ENCODE peak calls at places on chromosomes 2 and 18, in seven cellular contexts. One of them, this sample, is unnamed.

GRCh38 chr18:5582054-5582453 is 38.3 kb upstream of the EPB41L3 start:
- DNase-seq in T47D: no peak
- DNase-seq in AG09319: peak
- DNase-seq in activated naive CD4-positive, alpha-beta T cell: no peak
- DNase-seq in T-helper 22 cell: no peak
- DNase-seq in tibial artery: no peak
- DNase-seq in Ammon's horn: no peak
- DNase-seq in this sample: no peak

GRCh38 chr2:128324008-128324896 is 5.6 kb upstream of the HS6ST1 start:
- DNase-seq in activated naive CD4-positive, alpha-beta T cell: no peak
- DNase-seq in AG09319: no peak
- DNase-seq in Ammon's horn: no peak
- DNase-seq in tibial artery: no peak
- DNase-seq in T-helper 22 cell: no peak
- DNase-seq in T47D: no peak
- DNase-seq in this sample: no peak

GRCh38 chr2:117686699-117687098 is 127.8 kb upstream of the DDX18 start:
- DNase-seq in T-helper 22 cell: no peak
- DNase-seq in T47D: no peak
- DNase-seq in AG09319: no peak
- DNase-seq in Ammon's horn: no peak
- DNase-seq in activated naive CD4-positive, alpha-beta T cell: no peak
- DNase-seq in tibial artery: no peak
- DNase-seq in this sample: no peak

GRCh38 chr2:46988733-46989481 is 73.3 kb upstream of the MCFD2 start:
- DNase-seq in T-helper 22 cell: no peak
- DNase-seq in activated naive CD4-positive, alpha-beta T cell: no peak
- DNase-seq in Ammon's horn: peak
- DNase-seq in tibial artery: no peak
- DNase-seq in T47D: no peak
- DNase-seq in AG09319: no peak
- DNase-seq in this sample: no peak

GRCh38 chr18:70430501-70431173 is 141.8 kb downstream of the SOCS6 start:
- DNase-seq in AG09319: no peak
- DNase-seq in T47D: no peak
- DNase-seq in tibial artery: no peak
- DNase-seq in activated naive CD4-positive, alpha-beta T cell: no peak
- DNase-seq in Ammon's horn: no peak
- DNase-seq in T-helper 22 cell: no peak
- DNase-seq in this sample: no peak

GRCh38 chr18:58893388-58894099 is 28.9 kb downstream of the ZNF532 start:
- DNase-seq in tibial artery: no peak
- DNase-seq in T47D: no peak
- DNase-seq in Ammon's horn: no peak
- DNase-seq in activated naive CD4-positive, alpha-beta T cell: no peak
- DNase-seq in AG09319: no peak
- DNase-seq in T-helper 22 cell: no peak
- DNase-seq in this sample: no peak

GRCh38 chr2:176508374-176508773 is 239.1 kb downstream of the MTX2 start:
- DNase-seq in activated naive CD4-positive, alpha-beta T cell: no peak
- DNase-seq in T-helper 22 cell: no peak
- DNase-seq in tibial artery: no peak
- DNase-seq in T47D: no peak
- DNase-seq in Ammon's horn: no peak
- DNase-seq in AG09319: no peak
- DNase-seq in this sample: no peak

GRCh38 chr2:144801766-144802165 is 281.8 kb upstream of the ZEB2 start:
- DNase-seq in tibial artery: no peak
- DNase-seq in activated naive CD4-positive, alpha-beta T cell: no peak
- DNase-seq in T-helper 22 cell: no peak
- DNase-seq in AG09319: no peak
- DNase-seq in T47D: no peak
- DNase-seq in Ammon's horn: no peak
- DNase-seq in this sample: no peak

GRCh38 chr2:135984199-135985017 is 1.0 kb downstream of the DARS1 start:
- DNase-seq in T-helper 22 cell: no peak
- DNase-seq in activated naive CD4-positive, alpha-beta T cell: no peak
- DNase-seq in T47D: no peak
- DNase-seq in AG09319: no peak
- DNase-seq in tibial artery: no peak
- DNase-seq in Ammon's horn: no peak
- DNase-seq in this sample: no peak

GRCh38 chr2:238560234-238560633 is 133.5 kb downstream of the ASB1 start:
- DNase-seq in tibial artery: no peak
- DNase-seq in T-helper 22 cell: no peak
- DNase-seq in activated naive CD4-positive, alpha-beta T cell: no peak
- DNase-seq in T47D: no peak
- DNase-seq in AG09319: no peak
- DNase-seq in Ammon's horn: no peak
- DNase-seq in this sample: no peak

GRCh38 chr2:74205586-74205985 is 7.2 kb downstream of the MTHFD2 start:
- DNase-seq in Ammon's horn: no peak
- DNase-seq in AG09319: no peak
- DNase-seq in T47D: peak
- DNase-seq in activated naive CD4-positive, alpha-beta T cell: no peak
- DNase-seq in T-helper 22 cell: no peak
- DNase-seq in tibial artery: no peak
- DNase-seq in this sample: no peak

GRCh38 chr18:75115514-75115913 is 93.4 kb downstream of the PTGR3 start:
- DNase-seq in AG09319: no peak
- DNase-seq in tibial artery: no peak
- DNase-seq in Ammon's horn: no peak
- DNase-seq in T47D: no peak
- DNase-seq in activated naive CD4-positive, alpha-beta T cell: no peak
- DNase-seq in T-helper 22 cell: no peak
- DNase-seq in this sample: no peak

GRCh38 chr2:191041418-191042161 is 27.6 kb upstream of the STAT1 start:
- DNase-seq in T47D: no peak
- DNase-seq in AG09319: no peak
- DNase-seq in tibial artery: no peak
- DNase-seq in T-helper 22 cell: no peak
- DNase-seq in activated naive CD4-positive, alpha-beta T cell: no peak
- DNase-seq in Ammon's horn: no peak
- DNase-seq in this sample: no peak

GRCh38 chr18:23900979-23901378 is 113.6 kb upstream of the TTC39C start:
- DNase-seq in T47D: no peak
- DNase-seq in Ammon's horn: no peak
- DNase-seq in activated naive CD4-positive, alpha-beta T cell: no peak
- DNase-seq in T-helper 22 cell: no peak
- DNase-seq in tibial artery: no peak
- DNase-seq in AG09319: no peak
- DNase-seq in this sample: no peak

GRCh38 chr2:69386376-69386775 is 651 bp downstream of the GFPT1 start:
- DNase-seq in T47D: no peak
- DNase-seq in tibial artery: no peak
- DNase-seq in Ammon's horn: no peak
- DNase-seq in T-helper 22 cell: no peak
- DNase-seq in AG09319: no peak
- DNase-seq in activated naive CD4-positive, alpha-beta T cell: no peak
- DNase-seq in this sample: no peak

This sample was measured in effector memory CD8-positive, alpha-beta T cell.